ENCODE peak calls at places on chromosomes 5 and 9, in nine cellular contexts. B is WTC11; E is endodermal cell; F is lower lobe of right lung; P is GM13976; C is heart right ventricle; M is CD4-positive, alpha-beta T cell; T is hepatocyte; A is endothelial cell. Y is an unnamed sample.

GRCh38 chr5:170860818-170861217 is 1.0 kb upstream of the RANBP17 start:
- DNase-seq in T (no peak), B (no peak), E (no peak), M (no peak), P (no peak), C (no peak), A (no peak), F (no peak), Y (no peak)

GRCh38 chr5:91963166-91963565 is 580.0 kb upstream of the ARRDC3 start:
- DNase-seq in P (no peak), T (no peak), M (no peak), C (no peak), F (no peak), B (no peak), A (no peak), E (no peak), Y (no peak)

GRCh38 chr9:89359018-89359417 is 40.7 kb downstream of the SECISBP2 start:
- DNase-seq in C (no peak), F (no peak), T (no peak), A (no peak), M (no peak), B (no peak), E (no peak), P (no peak), Y (no peak)

GRCh38 chr5:132765311-132766019 is 11.6 kb downstream of the SEPTIN8 start:
- DNase-seq in F (no peak), E (peak), B (no peak), P (peak), C (peak), T (no peak), M (no peak), A (no peak), Y (no peak)

GRCh38 chr5:133925866-133926488 is 42.4 kb downstream of the C5orf15 start:
- DNase-seq in A (no peak), M (no peak), C (no peak), F (no peak), B (no peak), P (no peak), T (no peak), E (no peak), Y (no peak)

GRCh38 chr5:171492781-171493180 is 73.3 kb downstream of the FGF18 start:
- DNase-seq in B (no peak), M (no peak), C (no peak), A (no peak), E (peak), P (no peak), T (no peak), F (no peak), Y (no peak)

GRCh38 chr5:56514246-56514645 is 281.1 kb upstream of the ANKRD55 start:
- DNase-seq in F (no peak), C (no peak), A (no peak), T (no peak), E (no peak), P (no peak), M (no peak), B (no peak), Y (no peak)

GRCh38 chr9:84331119-84331791 is 9.3 kb downstream of the SLC28A3 start:
- DNase-seq in P (no peak), E (no peak), B (no peak), M (no peak), C (no peak), A (no peak), F (peak), T (peak), Y (no peak)

GRCh38 chr5:103101079-103101732 is 18.7 kb downstream of the GIN1 start:
- DNase-seq in A (no peak), C (no peak), T (no peak), E (no peak), B (no peak), P (no peak), M (no peak), F (no peak), Y (no peak)

GRCh38 chr9:125983681-125984080 is 236.5 kb downstream of the PBX3 start:
- DNase-seq in M (no peak), T (no peak), C (no peak), F (no peak), P (no peak), B (no peak), E (peak), A (no peak), Y (no peak)

GRCh38 chr5:1208743-1209551 is 7.6 kb downstream of the SLC6A19 start:
- DNase-seq in B (peak), A (peak), C (peak), E (no peak), F (peak), M (no peak), T (peak), P (no peak), Y (no peak)

GRCh38 chr5:139762624-139763170 is 32.9 kb upstream of the PSD2 start:
- DNase-seq in B (no peak), A (no peak), T (peak), P (no peak), E (no peak), F (no peak), M (no peak), C (no peak), Y (no peak)

GRCh38 chr9:99753436-99753835 is 68.2 kb upstream of the NR4A3 start:
- DNase-seq in C (no peak), T (no peak), A (no peak), M (no peak), F (no peak), B (no peak), P (no peak), E (no peak), Y (no peak)

GRCh38 chr5:117473075-117473595 is 898.5 kb upstream of the SEMA6A start:
- DNase-seq in E (no peak), T (no peak), F (no peak), A (no peak), C (no peak), M (no peak), P (no peak), B (no peak), Y (no peak)

GRCh38 chr5:159504106-159504856 is 174.0 kb upstream of the IL12B start:
- DNase-seq in E (no peak), B (no peak), C (no peak), P (no peak), T (peak), A (no peak), F (no peak), M (no peak), Y (no peak)

GRCh38 chr9:117771162-117771561 is 67.0 kb downstream of the TLR4 start:
- DNase-seq in M (no peak), B (no peak), F (no peak), P (no peak), A (no peak), T (peak), C (no peak), E (no peak), Y (no peak)

GRCh38 chr5:139667730-139668063 is 19.5 kb downstream of the CXXC5 start:
- DNase-seq in B (no peak), F (no peak), C (no peak), M (no peak), T (no peak), P (no peak), A (no peak), E (no peak), Y (no peak)

GRCh38 chr9:95092321-95093072 is 225.0 kb downstream of the FANCC start:
- DNase-seq in B (no peak), P (no peak), T (no peak), E (no peak), A (no peak), M (no peak), C (no peak), F (no peak), Y (peak)

GRCh38 chr5:83608122-83608521 is 112.5 kb downstream of the HAPLN1 start:
- DNase-seq in C (no peak), M (no peak), T (peak), E (peak), P (peak), B (peak), F (no peak), A (peak), Y (no peak)
- TF ChIP-seq CTCF in C (peak), M (no peak), T (peak), E (peak), P (peak), B (peak), F (peak), A (peak), Y (peak)

GRCh38 chr9:81118416-81118815 is 570.9 kb downstream of the TLE1 start:
- DNase-seq in P (no peak), F (no peak), M (no peak), B (no peak), T (no peak), C (no peak), A (no peak), E (no peak), Y (no peak)

GRCh38 chr9:81112638-81113037 is 576.7 kb downstream of the TLE1 start:
- DNase-seq in F (no peak), A (no peak), B (no peak), C (no peak), T (no peak), P (no peak), E (no peak), M (no peak), Y (no peak)

GRCh38 chr9:81113408-81114124 is 575.8 kb downstream of the TLE1 start:
- DNase-seq in F (no peak), P (no peak), C (no peak), M (no peak), E (no peak), T (no peak), A (no peak), B (no peak), Y (no peak)

DNA sequence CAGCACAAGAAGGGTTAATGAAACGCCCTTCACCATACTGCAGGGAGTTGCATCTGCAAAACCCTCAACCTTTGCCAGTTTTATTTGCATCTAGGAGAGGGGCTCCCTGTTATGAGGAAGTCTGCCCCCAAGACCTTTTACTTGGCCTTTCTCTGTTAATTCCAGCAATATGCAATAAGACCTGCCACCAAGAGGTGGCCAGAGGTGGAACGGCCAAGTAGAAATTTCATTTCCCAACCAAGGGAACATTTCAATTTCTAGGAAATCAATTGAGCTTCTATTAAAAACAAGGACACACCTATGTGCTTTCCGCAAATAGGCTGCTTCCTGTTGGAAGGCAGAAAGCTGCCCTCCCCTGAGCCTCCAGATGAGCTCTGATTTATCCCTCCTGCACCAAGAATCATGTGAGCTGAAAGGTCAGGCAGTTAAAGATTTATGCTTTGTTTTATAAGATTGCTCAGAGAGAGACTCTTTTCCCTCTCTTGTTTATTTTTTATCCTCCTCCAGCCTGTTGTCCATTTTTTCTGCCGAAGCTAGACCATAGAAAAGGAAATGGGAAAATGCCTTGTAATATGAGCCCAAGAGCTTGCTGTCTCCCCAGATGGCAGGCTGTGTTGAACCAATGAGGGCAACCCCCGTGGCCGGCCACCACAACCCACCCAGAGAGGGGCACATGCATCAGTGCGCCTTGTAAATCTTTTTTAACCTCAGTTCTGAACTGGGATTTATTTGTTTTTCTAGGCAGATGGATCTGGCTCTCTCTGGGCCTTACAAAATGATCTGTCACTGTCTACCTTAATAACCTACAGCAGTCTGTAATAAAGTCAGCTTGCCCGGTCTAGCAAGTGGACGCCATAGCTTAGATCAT is 572.8 kb downstream of the TLE1 start:
- DNase-seq in A (no peak), E (no peak), P (no peak), B (no peak), T (no peak), M (no peak), F (no peak), C (no peak), Y (no peak)
- TF ChIP-seq CTCF in A (no peak), E (peak), P (no peak), B (no peak), T (no peak), M (no peak), F (no peak), C (no peak), Y (no peak)

DNA sequence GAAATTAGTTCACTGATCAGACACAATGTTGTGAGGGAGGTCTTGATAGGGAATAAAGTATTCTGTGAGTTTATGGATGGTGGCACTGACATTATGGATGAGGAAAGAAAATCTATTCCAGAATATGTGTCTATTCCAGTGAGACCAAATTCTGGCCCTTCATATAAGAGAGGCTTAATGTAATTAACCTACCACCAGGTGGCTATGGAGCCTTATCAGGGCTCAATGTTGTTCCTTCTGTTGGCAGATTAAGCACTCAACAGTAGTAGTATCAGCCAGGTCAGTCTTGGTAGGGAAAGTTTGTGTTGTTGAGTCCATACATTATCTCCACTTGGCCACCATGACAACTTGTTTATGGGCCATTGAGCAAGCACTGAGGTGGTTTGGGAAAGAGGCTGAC is 41.7 kb upstream of the BARX1 start:
- DNase-seq in M (no peak), T (no peak), C (no peak), F (no peak), B (no peak), P (no peak), E (no peak), A (no peak), Y (no peak)
- TF ChIP-seq CTCF in M (no peak), T (no peak), C (no peak), F (no peak), B (no peak), P (no peak), E (peak), A (no peak), Y (no peak)

GRCh38 chr5:39691136-39691535 is 266.4 kb upstream of the DAB2 start:
- DNase-seq in B (no peak), T (no peak), F (no peak), A (no peak), C (no peak), P (no peak), E (no peak), M (no peak), Y (no peak)

GRCh38 chr5:39697891-39698290 is 273.1 kb upstream of the DAB2 start:
- DNase-seq in C (no peak), F (no peak), T (no peak), E (no peak), A (no peak), P (no peak), B (no peak), M (no peak), Y (no peak)

GRCh38 chr5:39689919-39690318 is 265.1 kb upstream of the DAB2 start:
- DNase-seq in P (no peak), B (no peak), F (no peak), C (no peak), E (no peak), A (no peak), T (no peak), M (no peak), Y (no peak)

GRCh38 chr5:39696672-39697398 is 272.1 kb upstream of the DAB2 start:
- DNase-seq in E (no peak), M (no peak), A (no peak), C (no peak), P (no peak), F (no peak), B (no peak), T (no peak), Y (no peak)

GRCh38 chr5:39691993-39692392 is 267.2 kb upstream of the DAB2 start:
- DNase-seq in M (no peak), A (no peak), C (no peak), B (no peak), E (no peak), T (no peak), F (no peak), P (no peak), Y (no peak)
- TF ChIP-seq CTCF in M (no peak), A (peak), C (no peak), B (no peak), E (peak), T (peak), F (no peak), P (no peak), Y (no peak)

DNA sequence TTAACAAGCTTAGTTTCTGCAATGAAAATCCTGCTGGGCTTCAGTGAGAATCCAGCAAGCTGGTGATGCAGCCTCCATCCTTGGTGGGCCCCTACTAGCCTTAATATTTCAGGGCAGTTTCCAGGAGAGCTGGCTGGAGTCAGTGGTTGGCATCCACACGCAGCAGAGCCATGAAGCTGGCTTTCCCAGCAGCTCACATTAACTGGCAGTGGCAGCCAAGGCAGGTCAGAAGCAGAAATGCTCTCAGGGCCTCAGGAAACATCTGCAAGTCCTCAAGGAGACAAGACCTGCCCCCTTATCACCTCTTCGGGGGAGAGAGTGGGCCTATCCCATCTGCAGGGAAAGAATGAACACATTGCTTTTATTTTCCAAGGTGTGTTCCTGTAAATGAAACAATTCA is 20.7 kb upstream of the MEGF9 start:
- DNase-seq in A (no peak), M (no peak), E (no peak), T (no peak), B (no peak), F (no peak), C (no peak), P (no peak), Y (no peak)
- TF ChIP-seq CTCF in A (no peak), M (no peak), E (no peak), T (no peak), B (no peak), F (no peak), C (no peak), P (no peak), Y (no peak)

GRCh38 chr5:146745937-146746577 is 132.5 kb downstream of the PPP2R2B start:
- DNase-seq in F (no peak), A (no peak), C (no peak), P (no peak), M (no peak), E (no peak), B (no peak), T (no peak), Y (no peak)
- TF ChIP-seq CTCF in F (no peak), A (no peak), C (no peak), P (no peak), M (no peak), E (no peak), B (no peak), T (no peak), Y (no peak)

DNA sequence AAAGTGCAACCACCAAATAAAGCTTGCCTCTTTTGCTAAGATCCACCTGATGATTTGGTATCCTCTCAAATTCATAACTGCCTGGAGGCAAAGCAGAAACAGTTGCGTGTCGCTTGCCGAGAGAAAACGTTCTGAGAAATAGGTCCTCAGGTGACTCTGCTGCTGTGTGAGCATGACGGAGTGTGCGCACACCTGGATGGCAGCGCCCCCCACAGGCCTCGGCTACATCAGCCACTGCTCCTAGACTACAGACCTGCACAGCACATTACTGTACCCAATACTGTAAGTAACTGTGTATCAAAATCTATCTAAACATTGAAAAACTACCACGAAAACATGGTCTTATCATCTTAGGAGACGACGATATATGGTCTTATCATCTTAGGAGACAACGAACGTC is 87.4 kb downstream of the CAMSAP1 start:
- DNase-seq in M (no peak), P (no peak), A (no peak), C (no peak), B (peak), E (peak), F (no peak), T (no peak), Y (no peak)
- TF ChIP-seq CTCF in M (no peak), P (no peak), A (no peak), C (no peak), B (peak), E (peak), F (no peak), T (no peak), Y (no peak)

GRCh38 chr9:34638138-34638445 is 505 bp upstream of the SIGMAR1 start:
- DNase-seq in T (no peak), B (no peak), A (no peak), E (no peak), M (no peak), C (no peak), P (no peak), F (no peak), Y (no peak)

GRCh38 chr9:34636791-34637355 is 714 bp downstream of the SIGMAR1 start:
- DNase-seq in P (no peak), A (no peak), M (no peak), B (no peak), E (no peak), C (no peak), F (no peak), T (no peak), Y (peak)

GRCh38 chr9:34634551-34634945 is 3.0 kb downstream of the SIGMAR1 start:
- DNase-seq in F (no peak), P (no peak), E (no peak), C (no peak), B (no peak), A (no peak), M (no peak), T (no peak), Y (no peak)

GRCh38 chr9:34635556-34635955 is 2.0 kb downstream of the SIGMAR1 start:
- DNase-seq in E (no peak), P (no peak), T (no peak), A (no peak), F (no peak), M (no peak), B (no peak), C (no peak), Y (no peak)

DNA sequence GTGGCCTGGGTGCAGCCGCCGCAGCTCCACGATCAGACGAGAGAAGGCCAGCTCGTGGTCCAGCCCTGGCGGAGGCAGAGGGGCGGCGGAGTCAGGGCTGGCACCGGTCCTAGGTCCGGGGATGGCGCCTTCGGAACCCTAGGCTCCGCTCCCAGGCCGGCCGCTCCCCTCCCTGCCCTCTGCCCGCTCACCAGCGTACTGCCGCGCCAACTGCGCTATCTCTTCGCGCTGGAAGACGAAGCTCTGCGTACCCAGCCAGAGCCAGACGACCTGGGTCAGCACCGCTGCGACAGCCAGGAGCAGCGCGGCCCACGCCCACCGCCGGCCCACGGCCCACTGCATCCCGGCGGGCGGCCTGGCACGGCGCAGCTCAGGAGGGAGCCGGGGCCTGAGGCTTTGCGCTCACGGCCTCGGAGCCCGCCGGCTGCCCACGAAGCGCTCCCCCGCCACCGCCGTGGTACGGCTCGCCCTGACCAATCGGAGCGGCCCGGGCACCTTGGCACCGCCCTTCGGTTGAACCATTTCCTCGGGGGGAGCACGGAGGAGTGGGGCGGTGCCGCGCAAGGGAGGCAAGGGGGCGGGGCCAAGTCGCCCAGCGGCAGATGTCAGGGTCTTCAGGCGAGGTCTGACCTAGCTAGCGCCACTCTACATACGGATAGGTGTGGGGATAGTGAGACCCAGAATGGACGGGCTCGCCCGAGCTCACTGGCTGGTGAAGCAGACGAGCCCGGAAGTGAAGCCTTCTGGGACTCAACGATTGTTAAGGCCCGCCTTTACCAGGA is at the start of gene SIGMAR1:
- DNase-seq in P (peak), E (peak), C (peak), T (peak), B (peak), M (peak), A (peak), F (peak), Y (peak)
- TF ChIP-seq CTCF in P (no peak), E (no peak), C (no peak), T (no peak), B (no peak), M (no peak), A (no peak), F (no peak), Y (no peak)

Y was measured in activated CD8-positive, alpha-beta T cell treated with anti-CD3 and anti-CD28 coated beads for 36 hours.